ENCODE peak calls at places on chromosomes 6 and 20, in six cellular contexts. W, H, U, C, Y and V are unnamed samples.

GRCh38 chr6:20672038-20672437 is 137.8 kb downstream of the CDKAL1 start:
- DNase-seq in W (no peak), H (no peak), U (no peak), C (no peak), Y (no peak), V (no peak)

GRCh38 chr6:8082954-8083858 is 19.0 kb upstream of the BLOC1S5 start:
- DNase-seq in W (no peak), H (peak), U (no peak), C (no peak), Y (no peak), V (no peak)

GRCh38 chr20:36676701-36677421 is 30.9 kb upstream of the SLA2 start:
- DNase-seq in W (no peak), H (no peak), U (no peak), C (no peak), Y (no peak), V (no peak)

GRCh38 chr6:114135348-114136002 is 164.5 kb upstream of the HDAC2 start:
- DNase-seq in W (no peak), H (no peak), U (no peak), C (no peak), Y (no peak), V (no peak)

GRCh38 chr20:38770970-38771369 is 22.7 kb downstream of the ACTR5 start:
- DNase-seq in W (no peak), H (no peak), U (no peak), C (no peak), Y (no peak), V (no peak)

GRCh38 chr6:31075528-31075927 is 36.8 kb downstream of the C6orf15 start:
- DNase-seq in W (no peak), H (no peak), U (no peak), C (no peak), Y (no peak), V (no peak)

GRCh38 chr20:1327827-1328679 is 886 bp downstream of the SDCBP2 start:
- DNase-seq in W (no peak), H (no peak), U (no peak), C (no peak), Y (no peak), V (no peak)

GRCh38 chr6:1498491-1499113 is 109.2 kb downstream of the FOXF2 start:
- DNase-seq in W (no peak), H (no peak), U (no peak), C (no peak), Y (no peak), V (no peak)

GRCh38 chr6:118739976-118740771 is 88.8 kb upstream of the CEP85L start:
- DNase-seq in W (no peak), H (no peak), U (no peak), C (no peak), Y (no peak), V (no peak)

GRCh38 chr20:50207026-50207425 is 16.4 kb downstream of the CEBPB start:
- DNase-seq in W (no peak), H (no peak), U (no peak), C (no peak), Y (no peak), V (no peak)